ENCODE peak calls at places on chromosomes 12 and 14, in seven cellular contexts. W is GM12878, V is HCT116, M is SK-N-SH, N is HepG2, X is H1, A is K562. B is an unnamed sample.

GRCh38 chr12:119012179-119012578 is 30.8 kb downstream of the SRRM4 start:
- DNase-seq in W (no peak), V (no peak), M (no peak), N (no peak), X (no peak), A (no peak), B (no peak)

GRCh38 chr14:36508418-36509051 is 11.5 kb downstream of the NKX2-1 start:
- DNase-seq in W (no peak), V (no peak), M (peak; percentile 16), N (no peak), X (peak; percentile 72), A (no peak), B (no peak)

GRCh38 chr12:130970165-130970907 is 16.6 kb downstream of the ADGRD1 start:
- DNase-seq in W (peak; percentile 68), V (no peak), M (no peak), N (no peak), X (no peak), A (no peak), B (no peak)

GRCh38 chr12:56601503-56601902 is 28.6 kb downstream of the BAZ2A start:
- DNase-seq in W (no peak), V (no peak), M (peak; percentile 43), N (no peak), X (no peak), A (peak; percentile 48), B (peak; percentile 33)

GRCh38 chr12:130043685-130044421 is 118.4 kb upstream of the FZD10 start:
- DNase-seq in W (no peak), V (no peak), M (no peak), N (peak; percentile 56), X (no peak), A (no peak), B (no peak)

GRCh38 chr12:53191096-53191884 is 10.6 kb upstream of the CSAD start:
- DNase-seq in W (no peak), V (no peak), M (no peak), N (no peak), X (no peak), A (no peak), B (no peak)

GRCh38 chr12:80702889-80703605 is 4.4 kb upstream of the MYF6 start:
- DNase-seq in W (peak; percentile 23), V (no peak), M (no peak), N (peak; percentile 5), X (no peak), A (no peak), B (no peak)

GRCh38 chr14:33669111-33669510 is 281.8 kb downstream of the EGLN3 start:
- DNase-seq in W (no peak), V (no peak), M (no peak), N (no peak), X (no peak), A (no peak), B (no peak)

GRCh38 chr12:75257510-75257909 is 47.9 kb upstream of the KCNC2 start:
- DNase-seq in W (no peak), V (no peak), M (no peak), N (no peak), X (no peak), A (no peak), B (no peak)

GRCh38 chr12:81610955-81611889 is 147.9 kb downstream of the PPFIA2 start:
- DNase-seq in W (no peak), V (no peak), M (peak; percentile 15), N (peak; percentile 28), X (peak; percentile 45), A (peak; percentile 0), B (peak; percentile 68)

GRCh38 chr12:7899755-7900154 is 27.0 kb upstream of the SLC2A14 start:
- DNase-seq in W (no peak), V (no peak), M (no peak), N (no peak), X (no peak), A (no peak), B (no peak)

GRCh38 chr14:101222362-101223090 is 319.0 kb upstream of the RTL1 start:
- DNase-seq in W (no peak), V (no peak), M (no peak), N (no peak), X (peak; percentile 43), A (no peak), B (no peak)

GRCh38 chr12:93762059-93762719 is 85.0 kb downstream of the CRADD start:
- DNase-seq in W (no peak), V (no peak), M (no peak), N (no peak), X (no peak), A (peak; percentile 29), B (no peak)

GRCh38 chr12:124523071-124523470 is 44.3 kb downstream of the NCOR2 start:
- DNase-seq in W (no peak), V (no peak), M (no peak), N (no peak), X (no peak), A (no peak), B (no peak)

GRCh38 chr12:68259318-68259940 is 6.0 kb upstream of the IL22 start:
- DNase-seq in W (peak; percentile 24), V (no peak), M (no peak), N (no peak), X (no peak), A (no peak), B (no peak)

GRCh38 chr12:30953946-30954766 is 27.6 kb downstream of the TSPAN11 start:
- DNase-seq in W (no peak), V (no peak), M (no peak), N (peak; percentile 2), X (no peak), A (no peak), B (no peak)

GRCh38 chr12:61654698-61655097 is 605.5 kb upstream of the USP15 start:
- DNase-seq in W (no peak), V (peak; percentile 13), M (no peak), N (peak; percentile 7), X (no peak), A (no peak), B (no peak)

GRCh38 chr12:79407671-79408622 is 282.8 kb downstream of the PAWR start:
- DNase-seq in W (peak; percentile 9), V (peak; percentile 63), M (no peak), N (peak; percentile 74), X (peak; percentile 63), A (peak; percentile 6), B (no peak)

GRCh38 chr12:6460751-6461371 is 9.0 kb downstream of the TAPBPL start:
- DNase-seq in W (peak; percentile 59), V (no peak), M (no peak), N (no peak), X (no peak), A (no peak), B (no peak)

GRCh38 chr12:72432037-72432604 is 160.0 kb downstream of the TRHDE start:
- DNase-seq in W (no peak), V (no peak), M (no peak), N (peak; percentile 3), X (peak; percentile 44), A (no peak), B (no peak)

GRCh38 chr14:93009471-93010117 is 86.6 kb downstream of the CHGA start:
- DNase-seq in W (no peak), V (no peak), M (peak; percentile 89), N (no peak), X (no peak), A (no peak), B (no peak)

GRCh38 chr14:99003646-99004045 is 268.4 kb downstream of the BCL11B start:
- DNase-seq in W (no peak), V (no peak), M (no peak), N (no peak), X (no peak), A (no peak), B (no peak)

GRCh38 chr12:24027352-24027751 is 77.9 kb upstream of the SOX5 start:
- DNase-seq in W (no peak), V (no peak), M (no peak), N (no peak), X (no peak), A (no peak), B (no peak)

GRCh38 chr14:22978487-22978837 is 3.9 kb downstream of the AJUBA start:
- DNase-seq in W (no peak), V (no peak), M (no peak), N (no peak), X (no peak), A (no peak), B (no peak)

DNA sequence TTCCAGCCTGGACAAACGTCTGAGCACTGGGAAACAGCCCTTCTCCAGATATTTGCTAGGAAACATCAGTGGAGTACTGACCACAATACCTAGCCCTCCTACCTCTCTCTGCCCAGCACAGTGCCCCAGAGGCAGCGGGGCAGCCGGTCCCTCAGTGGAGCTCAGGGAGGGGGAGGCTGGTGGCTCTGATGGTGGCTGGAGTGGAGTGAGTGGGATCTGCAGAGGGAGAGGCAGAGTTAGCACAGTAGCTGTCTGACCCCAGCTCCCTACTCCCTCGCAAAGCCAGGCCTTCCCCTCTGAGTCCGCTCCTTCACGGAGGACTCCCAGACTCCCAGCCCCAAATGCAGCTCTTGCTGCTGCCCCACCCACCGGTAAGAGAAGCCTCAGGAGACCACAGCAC is 30.0 kb downstream of the NCKAP5L start:
- DNase-seq in W (no peak), V (no peak), M (no peak), N (no peak), X (no peak), A (no peak), B (no peak)
- TF ChIP-seq JUND in W (no peak), V (no peak), M (no peak), N (no peak), X (no peak), A (no peak), B (no peak)

DNA sequence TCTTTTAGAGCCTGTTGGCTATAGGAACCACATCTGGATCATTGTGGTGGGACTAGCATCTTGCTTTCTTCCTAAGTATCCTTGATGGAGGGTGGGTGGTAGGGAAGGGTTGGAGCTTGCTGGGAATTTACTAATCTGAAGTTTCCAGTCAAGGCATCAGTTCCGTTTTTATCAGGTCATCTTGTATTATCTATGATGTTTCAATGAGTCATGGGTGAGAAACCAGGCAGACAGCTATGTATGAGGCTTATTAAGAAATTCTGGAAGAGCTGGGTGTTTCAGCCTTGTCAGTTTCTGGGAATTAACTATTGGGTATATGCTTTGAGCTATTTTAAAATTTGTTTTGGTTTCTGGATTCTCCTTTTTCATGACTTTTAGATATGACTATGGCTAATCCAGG is 11.3 kb downstream of the TSFM start:
- DNase-seq in W (no peak), V (no peak), M (no peak), N (no peak), X (no peak), A (no peak), B (no peak)
- TF ChIP-seq JUND in W (no peak), V (no peak), M (peak; percentile 74), N (no peak), X (no peak), A (peak; percentile 73), B (no peak)

GRCh38 chr14:55767291-55767690 is 187.3 kb downstream of the KTN1 start:
- DNase-seq in W (no peak), V (no peak), M (no peak), N (no peak), X (no peak), A (no peak), B (no peak)
- TF ChIP-seq JUND in W (no peak), V (no peak), M (no peak), N (no peak), X (no peak), A (no peak), B (no peak)

GRCh38 chr14:65599375-65599774 is 186.8 kb downstream of the FUT8 start:
- DNase-seq in W (no peak), V (no peak), M (no peak), N (no peak), X (no peak), A (no peak), B (no peak)

GRCh38 chr14:65604535-65604934 is 192.0 kb downstream of the FUT8 start:
- DNase-seq in W (no peak), V (no peak), M (no peak), N (no peak), X (no peak), A (no peak), B (no peak)

GRCh38 chr14:65600742-65601141 is 188.2 kb downstream of the FUT8 start:
- DNase-seq in W (no peak), V (no peak), M (no peak), N (no peak), X (no peak), A (no peak), B (peak; percentile 12)

GRCh38 chr14:65604946-65605345 is 192.4 kb downstream of the FUT8 start:
- DNase-seq in W (no peak), V (no peak), M (no peak), N (no peak), X (no peak), A (no peak), B (peak; percentile 48)
- TF ChIP-seq JUND in W (no peak), V (no peak), M (no peak), N (no peak), X (no peak), A (no peak), B (no peak)

B was measured in T47D.